ENCODE peak calls at places on chromosomes 1 and 21, in eight cellular contexts. I is heart left ventricle, P is keratinocyte, O is left lung, W is uterus, E is endothelial cell of umbilical vein, Z is left ventricle myocardium inferior, M is WERI-Rb-1. R is an unnamed sample.

GRCh38 chr1:6822530-6823359 is 37.5 kb downstream of the CAMTA1 start:
- DNase-seq in Z (no peak), I (no peak), M (no peak), W (no peak), E (no peak), P (no peak), O (no peak), R (no peak)

GRCh38 chr1:116506132-116507004 is 64.5 kb downstream of the CD58 start:
- DNase-seq in W (no peak), O (no peak), P (no peak), M (no peak), I (no peak), Z (no peak), E (no peak), R (no peak)

GRCh38 chr1:33660244-33660643 is 187.8 kb downstream of the ZSCAN20 start:
- DNase-seq in E (no peak), W (no peak), P (no peak), O (no peak), I (no peak), M (no peak), Z (no peak), R (no peak)

GRCh38 chr1:245990315-245991022 is 516.6 kb downstream of the SMYD3 start:
- DNase-seq in M (no peak), O (no peak), W (no peak), I (no peak), P (no peak), Z (no peak), E (no peak), R (no peak)

GRCh38 chr1:34529935-34530859 is 224.7 kb upstream of the GJB5 start:
- DNase-seq in M (no peak), P (no peak), Z (no peak), E (no peak), I (no peak), O (no peak), W (peak; percentile 70), R (no peak)

GRCh38 chr1:26544156-26544555 is 14.6 kb downstream of the RPS6KA1 start:
- DNase-seq in O (no peak), I (no peak), E (no peak), M (no peak), Z (no peak), P (no peak), W (no peak), R (no peak)

GRCh38 chr21:36994501-36995189 is 11.9 kb upstream of the RIPPLY3 start:
- DNase-seq in M (no peak), E (no peak), P (no peak), O (no peak), I (no peak), W (no peak), Z (no peak), R (no peak)

GRCh38 chr1:46806196-46807020 is 7.6 kb downstream of the CYP4B1 start:
- DNase-seq in M (no peak), W (peak; percentile 76), Z (peak; percentile 79), I (peak; percentile 50), O (peak; percentile 66), E (no peak), P (no peak), R (no peak)

GRCh38 chr1:230208619-230209261 is 141.7 kb downstream of the GALNT2 start:
- DNase-seq in I (no peak), E (no peak), P (no peak), M (no peak), Z (no peak), O (no peak), W (no peak), R (no peak)

GRCh38 chr1:27868556-27868931 is 3.8 kb upstream of the THEMIS2 start:
- DNase-seq in I (no peak), O (no peak), P (no peak), Z (no peak), E (no peak), M (no peak), W (no peak), R (no peak)

GRCh38 chr1:110035236-110035752 is 870 bp downstream of the STRIP1 start:
- DNase-seq in E (no peak), Z (no peak), M (no peak), O (no peak), I (no peak), P (no peak), W (no peak), R (no peak)

GRCh38 chr1:227378876-227379554 is 60.7 kb upstream of the CDC42BPA start:
- DNase-seq in P (peak; percentile 9), I (no peak), O (no peak), W (no peak), Z (no peak), M (no peak), E (no peak), R (no peak)

GRCh38 chr1:180173952-180174351 is 19.3 kb downstream of the QSOX1 start:
- DNase-seq in E (no peak), O (peak; percentile 59), I (peak; percentile 81), P (no peak), M (no peak), W (peak; percentile 75), Z (peak; percentile 88), R (peak; percentile 89)

GRCh38 chr21:37514038-37514665 is 147.6 kb downstream of the DYRK1A start:
- DNase-seq in P (no peak), O (no peak), M (no peak), E (no peak), W (no peak), I (no peak), Z (no peak), R (no peak)

GRCh38 chr1:33111965-33112364 is 31.0 kb downstream of the AZIN2 start:
- DNase-seq in Z (no peak), W (no peak), M (no peak), I (no peak), P (no peak), O (no peak), E (peak; percentile 49), R (no peak)

GRCh38 chr1:54701066-54701465 is 14.6 kb upstream of the TTC4 start:
- DNase-seq in M (no peak), P (no peak), Z (no peak), W (no peak), O (no peak), I (no peak), E (no peak), R (no peak)

GRCh38 chr1:3772027-3772714 is 378 bp upstream of the SMIM1 start:
- DNase-seq in P (peak; percentile 60), O (peak; percentile 94), Z (peak; percentile 92), E (peak; percentile 72), W (peak; percentile 95), M (peak; percentile 97), I (peak; percentile 89), R (peak; percentile 94)

GRCh38 chr1:207752456-207753132 is 740 bp downstream of the CD46 start:
- DNase-seq in O (peak; percentile 62), E (peak; percentile 42), M (peak; percentile 72), P (no peak), Z (no peak), W (peak; percentile 20), I (peak; percentile 26), R (no peak)

GRCh38 chr1:203597386-203598040 is 29.1 kb upstream of the ATP2B4 start:
- DNase-seq in E (no peak), I (peak; percentile 52), P (no peak), O (no peak), Z (peak; percentile 34), W (peak; percentile 80), M (no peak), R (peak; percentile 59)

GRCh38 chr1:119361611-119362010 is 7.0 kb upstream of the HAO2 start:
- DNase-seq in W (no peak), M (no peak), P (no peak), O (no peak), I (no peak), Z (no peak), E (no peak), R (no peak)

GRCh38 chr1:12402159-12402673 is 172.4 kb downstream of the VPS13D start:
- DNase-seq in Z (no peak), M (no peak), O (no peak), E (no peak), W (no peak), P (no peak), I (no peak), R (no peak)

DNA sequence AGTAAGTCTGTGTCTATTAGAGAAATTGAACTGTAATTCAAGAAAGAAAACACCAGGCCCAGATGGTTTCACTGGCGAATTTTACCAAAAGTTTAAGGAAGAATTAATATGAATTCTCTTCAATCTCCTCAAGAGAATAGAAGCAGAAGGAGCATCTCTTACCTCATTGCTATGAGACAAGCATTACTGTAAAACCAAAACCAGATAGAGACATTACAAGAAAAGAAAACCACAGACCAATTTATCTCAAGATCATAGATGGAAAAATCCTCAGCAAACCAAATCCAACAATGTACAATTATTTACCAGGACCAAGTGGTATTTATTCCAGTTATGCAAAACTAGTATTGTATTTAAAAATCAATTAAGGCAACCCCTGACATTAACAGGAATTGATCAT is 160.6 kb downstream of the LIPI start:
- DNase-seq in W (no peak), Z (no peak), M (no peak), O (no peak), E (no peak), P (no peak), I (no peak), R (no peak)
- H3K9me3 ChIP-seq in W (no peaks in the 10 kb centered on the region), Z (no peaks in the 10 kb centered on the region), M (no peaks in the 10 kb centered on the region), O (no peaks in the 10 kb centered on the region), E (no peaks in the 10 kb centered on the region), P (no peaks in the 10 kb centered on the region), I (no peaks in the 10 kb centered on the region), R (no peaks in the 10 kb centered on the region)

GRCh38 chr1:156894001-156894400 is 483 bp downstream of the PEAR1 start:
- DNase-seq in W (no peak), P (no peak), M (no peak), O (no peak), Z (no peak), E (peak; percentile 37), I (no peak), R (peak; percentile 48)

GRCh38 chr1:156894711-156895407 is 1.3 kb downstream of the PEAR1 start:
- DNase-seq in M (peak; percentile 72), E (peak; percentile 78), W (peak; percentile 56), O (no peak), P (no peak), Z (peak; percentile 72), I (peak; percentile 60), R (peak; percentile 57)

GRCh38 chr1:156895408-156895874 is 1.9 kb downstream of the PEAR1 start:
- DNase-seq in W (no peak), P (no peak), Z (no peak), M (no peak), E (no peak), I (no peak), O (no peak), R (no peak)

GRCh38 chr1:156892190-156893047 is 1.1 kb upstream of the PEAR1 start:
- DNase-seq in I (peak; percentile 94), P (no peak), E (peak; percentile 87), M (peak; percentile 99), O (peak; percentile 91), W (peak; percentile 93), Z (peak; percentile 94), R (peak; percentile 94)

GRCh38 chr1:156893048-156893953 is at the start of gene PEAR1:
- DNase-seq in P (no peak), Z (peak; percentile 79), M (no peak), W (peak; percentile 72), O (peak; percentile 47), I (peak; percentile 86), E (peak; percentile 78), R (peak; percentile 80)
- TF ChIP-seq CTCF in P (no peak), Z (no peak), M (no peak), W (no peak), O (no peak), I (no peak), E (peak; percentile 31), R (no peak)

GRCh38 chr1:90725341-90725960 is 8.3 kb upstream of the BARHL2 start:
- DNase-seq in I (no peak), W (no peak), P (no peak), E (no peak), M (peak; percentile 43), O (no peak), Z (no peak), R (no peak)
- H3K4me3 ChIP-seq in I (peak overlapping the region; percentile 28), W (peak overlapping the region; percentile 1), P (no peak overlapping the region), E (no peak overlapping the region), M (peak overlapping the region; percentile 53), O (no peak overlapping the region), Z (peak overlapping the region; percentile 58), R (no peak overlapping the region)

GRCh38 chr21:33026299-33026858 is 644 bp downstream of the OLIG2 start:
- DNase-seq in Z (no peak), W (no peak), E (no peak), O (no peak), M (no peak), I (no peak), P (no peak), R (no peak)
- H3K9me3 ChIP-seq in Z (no peaks in the 10 kb centered on the region), W (no peaks in the 10 kb centered on the region), E (no peaks in the 10 kb centered on the region), O (no peaks in the 10 kb centered on the region), M (no peaks in the 10 kb centered on the region), I (no peaks in the 10 kb centered on the region), P (no peaks in the 10 kb centered on the region), R (no peaks in the 10 kb centered on the region)